ENCODE peak calls at places on chromosomes 13 and 19, in seven cellular contexts. Q is foreskin fibroblast, W is hepatocyte, Z is heart left ventricle, X is cardiac muscle cell, M is thoracic aorta, G is astrocyte. S is an unnamed sample.

GRCh38 chr13:111900390-111901180 is 166.4 kb upstream of the SOX1 start:
- DNase-seq in Q (no peak), W (no peak), Z (no peak), X (no peak), M (no peak), G (no peak), S (no peak)

GRCh38 chr13:112899618-112900600 is 69.1 kb upstream of the MCF2L start:
- DNase-seq in Q (no peak), W (no peak), Z (no peak), X (no peak), M (no peak), G (no peak), S (no peak)

GRCh38 chr19:15633122-15633521 is 7.6 kb upstream of the CYP4F3 start:
- DNase-seq in Q (no peak), W (no peak), Z (no peak), X (no peak), M (no peak), G (no peak), S (no peak)

GRCh38 chr19:54172764-54173699 is at the start of gene TMC4:
- DNase-seq in Q (no peak), W (peak; percentile 93), Z (peak; percentile 55), X (peak; percentile 62), M (no peak), G (no peak), S (peak; percentile 95)

GRCh38 chr19:13060964-13061927 is 41.4 kb downstream of the LYL1 start:
- DNase-seq in Q (peak; percentile 68), W (peak; percentile 92), Z (peak; percentile 91), X (peak; percentile 82), M (no peak), G (no peak), S (peak; percentile 80)

GRCh38 chr13:59352600-59352999 is 811.1 kb downstream of the DIAPH3 start:
- DNase-seq in Q (no peak), W (peak; percentile 19), Z (no peak), X (no peak), M (no peak), G (no peak), S (no peak)

GRCh38 chr19:19319725-19320361 is 466 bp downstream of the SUGP1 start:
- DNase-seq in Q (no peak), W (no peak), Z (no peak), X (no peak), M (no peak), G (no peak), S (no peak)

GRCh38 chr19:54154603-54155345 is 4.7 kb downstream of the LENG1 start:
- DNase-seq in Q (peak; percentile 54), W (no peak), Z (no peak), X (no peak), M (no peak), G (peak; percentile 49), S (no peak)

GRCh38 chr19:6739390-6739883 is at the start of gene TRIP10:
- DNase-seq in Q (peak; percentile 66), W (peak; percentile 96), Z (peak; percentile 95), X (peak; percentile 88), M (peak; percentile 50), G (peak; percentile 15), S (peak; percentile 72)

GRCh38 chr13:32262165-32262564 is 53.0 kb downstream of the ZAR1L start:
- DNase-seq in Q (no peak), W (no peak), Z (no peak), X (no peak), M (no peak), G (peak; percentile 27), S (no peak)

GRCh38 chr13:88339271-88339741 is 668.1 kb downstream of the SLITRK5 start:
- DNase-seq in Q (no peak), W (peak; percentile 35), Z (no peak), X (no peak), M (no peak), G (no peak), S (no peak)

GRCh38 chr13:99085139-99085845 is 107.4 kb upstream of the DOCK9 start:
- DNase-seq in Q (no peak), W (peak; percentile 17), Z (no peak), X (no peak), M (no peak), G (no peak), S (no peak)

GRCh38 chr13:20399961-20400360 is 125.7 kb downstream of the CRYL1 start:
- DNase-seq in Q (no peak), W (no peak), Z (no peak), X (no peak), M (no peak), G (no peak), S (no peak)

GRCh38 chr19:55044286-55044685 is 6.2 kb upstream of the GP6 start:
- DNase-seq in Q (no peak), W (no peak), Z (no peak), X (no peak), M (no peak), G (no peak), S (no peak)

GRCh38 chr13:66795636-66796035 is 434.5 kb downstream of the PCDH9 start:
- DNase-seq in Q (no peak), W (no peak), Z (no peak), X (no peak), M (no peak), G (no peak), S (no peak)

GRCh38 chr13:25345555-25345954 is 26.2 kb upstream of the ATP8A2 start:
- DNase-seq in Q (no peak), W (no peak), Z (no peak), X (no peak), M (no peak), G (no peak), S (no peak)

GRCh38 chr13:25352806-25353205 is 19.0 kb upstream of the ATP8A2 start:
- DNase-seq in Q (no peak), W (no peak), Z (no peak), X (no peak), M (no peak), G (no peak), S (no peak)

GRCh38 chr13:25352230-25352629 is 19.5 kb upstream of the ATP8A2 start:
- DNase-seq in Q (no peak), W (no peak), Z (no peak), X (peak; percentile 42), M (no peak), G (no peak), S (no peak)

DNA sequence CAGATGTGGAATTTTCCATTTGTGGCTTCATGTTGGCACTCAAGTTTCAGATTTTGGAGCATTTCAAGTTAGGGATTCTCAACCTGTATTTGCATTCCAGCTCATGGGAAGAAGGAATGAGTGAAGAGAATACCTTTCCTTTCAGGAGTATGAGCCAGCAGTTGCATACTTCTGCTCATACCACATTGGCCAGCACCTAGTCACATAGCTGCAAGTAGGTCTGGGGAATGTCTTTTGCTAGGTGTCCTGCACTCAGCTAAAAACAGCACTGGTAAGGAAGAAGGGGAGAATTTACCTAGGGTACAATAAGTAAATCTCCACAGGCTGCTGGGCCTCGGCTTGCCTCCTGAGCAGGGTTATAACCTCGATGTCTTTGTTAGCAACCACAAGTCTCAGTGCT is 24.6 kb upstream of the ATP8A2 start:
- DNase-seq in Q (no peak), W (no peak), Z (no peak), X (no peak), M (no peak), G (no peak), S (no peak)
- TF ChIP-seq CTCF in Q (no peak), W (no peak), Z (no peak), X (no peak), M (no peak), G (no peak), S (no peak)

DNA sequence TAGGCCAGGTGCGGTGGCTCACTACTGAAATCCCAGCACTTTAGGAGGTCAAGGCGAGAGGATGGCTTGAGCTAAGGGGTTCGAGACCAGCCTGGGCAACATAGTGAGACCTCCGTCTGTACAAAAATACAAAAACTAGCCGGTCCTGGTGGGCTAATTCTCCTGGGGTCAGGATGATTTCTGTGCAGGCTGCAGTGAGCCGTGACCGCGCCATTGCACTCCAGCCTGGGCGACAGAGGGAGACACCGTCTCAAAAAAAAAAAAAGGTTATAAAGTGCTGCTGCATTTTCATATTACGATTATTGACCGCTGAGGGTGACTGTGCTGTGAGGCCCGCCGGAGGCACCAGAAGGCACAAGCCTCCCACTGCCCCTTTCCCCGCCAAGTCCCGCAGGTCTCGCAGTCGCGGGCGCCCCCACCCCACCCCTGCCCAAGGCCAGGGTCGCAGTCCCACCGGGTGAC is 477 bp upstream of the PLEKHF1 start:
- DNase-seq in Q (no peak), W (no peak), Z (no peak), X (no peak), M (no peak), G (no peak), S (no peak)
- TF ChIP-seq CTCF in Q (no peak), W (no peak), Z (no peak), X (no peak), M (no peak), G (no peak), S (no peak)

GRCh38 chr13:51929699-51930098 is 67.9 kb downstream of the CCDC70 start:
- DNase-seq in Q (no peak), W (no peak), Z (no peak), X (no peak), M (no peak), G (no peak), S (no peak)

GRCh38 chr13:51925865-51926527 is 64.2 kb downstream of the CCDC70 start:
- DNase-seq in Q (no peak), W (no peak), Z (no peak), X (no peak), M (no peak), G (no peak), S (no peak)

GRCh38 chr13:51927129-51927528 is 65.4 kb downstream of the CCDC70 start:
- DNase-seq in Q (no peak), W (no peak), Z (no peak), X (no peak), M (no peak), G (no peak), S (no peak)

GRCh38 chr13:51926528-51926885 is 64.7 kb downstream of the CCDC70 start:
- DNase-seq in Q (no peak), W (no peak), Z (no peak), X (no peak), M (no peak), G (no peak), S (no peak)

GRCh38 chr13:51928231-51928630 is 66.5 kb downstream of the CCDC70 start:
- DNase-seq in Q (no peak), W (no peak), Z (no peak), X (no peak), M (no peak), G (no peak), S (no peak)
- TF ChIP-seq CTCF in Q (no peak), W (no peak), Z (no peak), X (no peak), M (no peak), G (no peak), S (no peak)

GRCh38 chr19:40213251-40213793 is 4.9 kb downstream of the TTC9B start:
- DNase-seq in Q (no peak), W (no peak), Z (no peak), X (no peak), M (no peak), G (no peak), S (no peak)

GRCh38 chr19:40213882-40214570 is 4.2 kb downstream of the TTC9B start:
- DNase-seq in Q (no peak), W (no peak), Z (no peak), X (no peak), M (no peak), G (no peak), S (no peak)

GRCh38 chr19:40214936-40215335 is 3.2 kb downstream of the TTC9B start:
- DNase-seq in Q (no peak), W (no peak), Z (no peak), X (no peak), M (no peak), G (no peak), S (no peak)

GRCh38 chr19:40208602-40209001 is 9.6 kb downstream of the TTC9B start:
- DNase-seq in Q (no peak), W (no peak), Z (no peak), X (no peak), M (no peak), G (no peak), S (no peak)

GRCh38 chr19:40210919-40211318 is 7.3 kb downstream of the TTC9B start:
- DNase-seq in Q (no peak), W (no peak), Z (no peak), X (no peak), M (no peak), G (no peak), S (no peak)
- TF ChIP-seq CTCF in Q (no peak), W (no peak), Z (no peak), X (no peak), M (no peak), G (no peak), S (no peak)